ENCODE peak calls at places on chromosomes 4 and X, in five cellular contexts. N, F, K, Q and G are unnamed samples.
A peak's percentile ranks its signal among the peaks of the same experiment; 100 is the strongest.

GRCh38 chr4:121707344-121707743 is 10.6 kb upstream of the ANXA5 start:
- DNase-seq in N (no peak), F (no peak), K (no peak), Q (no peak), G (no peak)

GRCh38 chr4:128338634-128339355 is 51.2 kb upstream of the PGRMC2 start:
- DNase-seq in N (no peak), F (no peak), K (no peak), Q (no peak), G (peak; percentile 76)

GRCh38 chr4:127843704-127844604 is 36.7 kb upstream of the PLK4 start:
- DNase-seq in N (no peak), F (no peak), K (no peak), Q (no peak), G (no peak)

GRCh38 chr4:90815569-90815968 is 688.4 kb downstream of the CCSER1 start:
- DNase-seq in N (no peak), F (no peak), K (no peak), Q (no peak), G (no peak)

GRCh38 chrX:140141444-140142029 is 176.2 kb upstream of the CXorf66 start:
- DNase-seq in N (no peak), F (peak; percentile 17), K (no peak), Q (peak; percentile 51), G (no peak)

GRCh38 chr4:80492761-80493160 is 157.2 kb downstream of the CFAP299 start:
- DNase-seq in N (no peak), F (no peak), K (no peak), Q (no peak), G (no peak)

GRCh38 chr4:161419822-161420221 is 744.0 kb downstream of the FSTL5 start:
- DNase-seq in N (no peak), F (no peak), K (no peak), Q (peak; percentile 46), G (no peak)

GRCh38 chr4:114217150-114217817 is 237.8 kb upstream of the ARSJ start:
- DNase-seq in N (peak; percentile 33), F (no peak), K (no peak), Q (no peak), G (no peak)

GRCh38 chr4:145132521-145133098 is 34.5 kb downstream of the ABCE1 start:
- DNase-seq in N (no peak), F (no peak), K (no peak), Q (no peak), G (no peak)

GRCh38 chrX:2642146-2642545 is 48.9 kb upstream of the CD99 start:
- DNase-seq in N (no peak), F (no peak), K (no peak), Q (no peak), G (no peak)

GRCh38 chr4:37628977-37629609 is 57.1 kb downstream of the RELL1 start:
- DNase-seq in N (no peak), F (no peak), K (no peak), Q (no peak), G (peak; percentile 36)

GRCh38 chr4:86730310-86730709 is 118.9 kb downstream of the SLC10A6 start:
- DNase-seq in N (peak; percentile 6), F (no peak), K (no peak), Q (no peak), G (no peak)

GRCh38 chr4:18480928-18481327 is 459.4 kb upstream of the LCORL start:
- DNase-seq in N (no peak), F (no peak), K (no peak), Q (no peak), G (no peak)

GRCh38 chrX:22699591-22700091 is 300.1 kb upstream of the DDX53 start:
- DNase-seq in N (no peak), F (no peak), K (peak; percentile 63), Q (no peak), G (peak; percentile 55)

GRCh38 chrX:12949927-12950656 is 24.8 kb upstream of the TMSB4X start:
- DNase-seq in N (peak; percentile 24), F (peak; percentile 62), K (peak; percentile 91), Q (no peak), G (no peak)

GRCh38 chr4:158891256-158891655 is 122.4 kb downstream of the FNIP2 start:
- DNase-seq in N (no peak), F (no peak), K (no peak), Q (no peak), G (no peak)

GRCh38 chr4:154741877-154742851 is 1.6 kb upstream of the LRAT start:
- DNase-seq in N (no peak), F (no peak), K (no peak), Q (peak; percentile 27), G (no peak)